ENCODE peak calls at places on chromosomes 13 and 19, in ten cellular contexts. K is esophagus squamous epithelium, U is upper lobe of right lung, P is progenitor cell of endocrine pancreas, Q is GM12865, X is fibroblast of lung, V is AG10803, N is endothelial cell, J is GM10248, L is glutamatergic neuron. S is an unnamed sample.

GRCh38 chr13:75938811-75939525 is 302.8 kb downstream of the LMO7 start:
- DNase-seq in K (no peak), U (no peak), P (no peak), Q (no peak), X (peak), V (no peak), N (no peak), J (no peak), L (no peak), S (no peak)

GRCh38 chr19:17779281-17779930 is 15.5 kb upstream of the B3GNT3 start:
- DNase-seq in K (no peak), U (no peak), P (no peak), Q (no peak), X (peak), V (peak), N (no peak), J (no peak), L (peak), S (no peak)

GRCh38 chr19:55441692-55442321 is 1.3 kb downstream of the SHISA7 start:
- DNase-seq in K (no peak), U (no peak), P (no peak), Q (no peak), X (no peak), V (no peak), N (no peak), J (no peak), L (no peak), S (no peak)

GRCh38 chr13:30719521-30719914 is 15.8 kb upstream of the ALOX5AP start:
- DNase-seq in K (no peak), U (no peak), P (no peak), Q (no peak), X (peak), V (no peak), N (no peak), J (no peak), L (no peak), S (no peak)

GRCh38 chr13:48843630-48844380 is 131.9 kb upstream of the FNDC3A start:
- DNase-seq in K (no peak), U (no peak), P (no peak), Q (no peak), X (no peak), V (no peak), N (no peak), J (no peak), L (no peak), S (no peak)

GRCh38 chr19:13262450-13262849 is 112.2 kb downstream of the IER2 start:
- DNase-seq in K (no peak), U (no peak), P (no peak), Q (peak), X (peak), V (peak), N (no peak), J (peak), L (no peak), S (no peak)

GRCh38 chr19:29551774-29552173 is 26.0 kb downstream of the VSTM2B start:
- DNase-seq in K (no peak), U (peak), P (no peak), Q (no peak), X (no peak), V (no peak), N (no peak), J (no peak), L (no peak), S (no peak)

GRCh38 chr19:6030214-6030507 is 52.2 kb upstream of the RANBP3 start:
- DNase-seq in K (no peak), U (no peak), P (no peak), Q (no peak), X (peak), V (peak), N (no peak), J (no peak), L (no peak), S (no peak)

GRCh38 chr13:108425056-108425455 is 155.5 kb downstream of the TNFSF13B start:
- DNase-seq in K (no peak), U (no peak), P (no peak), Q (no peak), X (peak), V (no peak), N (no peak), J (no peak), L (no peak), S (no peak)

GRCh38 chr19:41997121-41997850 is 3.3 kb upstream of the ATP1A3 start:
- DNase-seq in K (no peak), U (no peak), P (peak), Q (peak), X (peak), V (peak), N (peak), J (peak), L (peak), S (peak)

GRCh38 chr13:46321494-46322225 is 65.4 kb downstream of the RUBCNL start:
- DNase-seq in K (no peak), U (no peak), P (peak), Q (peak), X (peak), V (peak), N (peak), J (peak), L (peak), S (peak)

GRCh38 chr19:19436137-19436691 is 30.7 kb downstream of the GATAD2A start:
- DNase-seq in K (no peak), U (no peak), P (no peak), Q (no peak), X (no peak), V (no peak), N (no peak), J (no peak), L (peak), S (no peak)

GRCh38 chr13:30415430-30416030 is 6.8 kb upstream of the UBE2L5 start:
- DNase-seq in K (no peak), U (no peak), P (no peak), Q (peak), X (peak), V (peak), N (no peak), J (no peak), L (no peak), S (no peak)

GRCh38 chr13:28478127-28478526 is 16.8 kb downstream of the FLT1 start:
- DNase-seq in K (no peak), U (no peak), P (no peak), Q (no peak), X (peak), V (peak), N (no peak), J (no peak), L (no peak), S (no peak)

GRCh38 chr13:110265682-110266430 is 41.1 kb downstream of the COL4A1 start:
- DNase-seq in K (no peak), U (no peak), P (no peak), Q (no peak), X (peak), V (no peak), N (no peak), J (no peak), L (no peak), S (no peak)

GRCh38 chr13:103876571-103876970 is 810.4 kb upstream of the SLC10A2 start:
- DNase-seq in K (no peak), U (no peak), P (no peak), Q (no peak), X (peak), V (peak), N (no peak), J (no peak), L (no peak), S (no peak)

GRCh38 chr19:41909706-41910105 is 18.5 kb downstream of the ERFL start:
- DNase-seq in K (no peak), U (no peak), P (no peak), Q (no peak), X (no peak), V (no peak), N (no peak), J (no peak), L (no peak), S (no peak)

GRCh38 chr13:28346136-28346535 is 148.8 kb downstream of the FLT1 start:
- DNase-seq in K (no peak), U (no peak), P (no peak), Q (no peak), X (peak), V (peak), N (no peak), J (no peak), L (no peak), S (no peak)

GRCh38 chr13:113669871-113670341 is 2.9 kb downstream of the GRK1 start:
- DNase-seq in K (no peak), U (peak), P (no peak), Q (no peak), X (no peak), V (no peak), N (no peak), J (no peak), L (peak), S (peak)

GRCh38 chr19:56142087-56142787 is 1.1 kb downstream of the ZNF444 start:
- DNase-seq in K (no peak), U (peak), P (peak), Q (no peak), X (no peak), V (no peak), N (no peak), J (no peak), L (no peak), S (no peak)

GRCh38 chr13:42977219-42977659 is 14.8 kb downstream of the EPSTI1 start:
- DNase-seq in K (no peak), U (no peak), P (no peak), Q (peak), X (no peak), V (no peak), N (no peak), J (peak), L (no peak), S (no peak)
- TF ChIP-seq CTCF in K (no peak), U (no peak), P (no peak), Q (no peak), X (no peak), V (no peak), N (no peak), J (no peak), L (no peak), S (no peak)

GRCh38 chr13:52738719-52739467 is 727 bp downstream of the CNMD start:
- DNase-seq in K (no peak), U (peak), P (peak), Q (peak), X (no peak), V (no peak), N (peak), J (peak), L (peak), S (peak)
- TF ChIP-seq CTCF in K (no peak), U (peak), P (peak), Q (peak), X (peak), V (peak), N (peak), J (peak), L (peak), S (peak)

GRCh38 chr19:51339313-51339686 is 2.6 kb downstream of the VSIG10L start:
- DNase-seq in K (no peak), U (no peak), P (no peak), Q (no peak), X (no peak), V (no peak), N (no peak), J (no peak), L (no peak), S (no peak)

GRCh38 chr19:51339687-51340656 is 2.0 kb downstream of the VSIG10L start:
- DNase-seq in K (peak), U (peak), P (peak), Q (peak), X (peak), V (peak), N (peak), J (peak), L (peak), S (peak)

GRCh38 chr19:51337141-51337860 is 4.6 kb downstream of the VSIG10L start:
- DNase-seq in K (no peak), U (no peak), P (no peak), Q (no peak), X (no peak), V (no peak), N (no peak), J (no peak), L (no peak), S (no peak)

GRCh38 chr19:51337861-51338562 is 3.9 kb downstream of the VSIG10L start:
- DNase-seq in K (no peak), U (no peak), P (no peak), Q (no peak), X (no peak), V (no peak), N (no peak), J (no peak), L (no peak), S (no peak)

GRCh38 chr19:51338563-51339312 is 3.2 kb downstream of the VSIG10L start:
- DNase-seq in K (peak), U (peak), P (peak), Q (peak), X (peak), V (peak), N (peak), J (peak), L (peak), S (peak)
- TF ChIP-seq CTCF in K (peak), U (peak), P (peak), Q (peak), X (peak), V (peak), N (peak), J (peak), L (peak), S (peak)

DNA sequence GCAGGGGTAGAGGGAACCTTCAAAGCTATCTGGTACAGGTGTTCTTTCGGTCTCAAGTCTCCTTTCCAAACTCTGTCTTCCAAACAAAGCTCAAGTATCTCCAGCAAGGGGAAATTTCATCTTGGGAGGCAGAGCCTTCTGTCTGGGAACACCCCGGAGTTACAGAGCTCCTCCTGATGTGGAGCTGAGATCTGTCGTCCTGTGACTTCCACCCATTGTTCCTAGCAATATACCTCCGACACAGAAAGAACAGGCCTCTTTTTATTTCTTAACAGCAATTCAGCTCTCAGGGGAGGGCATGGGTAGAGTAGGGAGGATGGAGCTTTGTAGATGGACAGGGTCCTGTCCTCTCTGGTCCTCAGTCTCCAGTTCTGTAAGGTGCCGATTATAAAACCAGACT is 55.9 kb upstream of the ARGLU1 start:
- DNase-seq in K (no peak), U (no peak), P (no peak), Q (no peak), X (no peak), V (no peak), N (no peak), J (no peak), L (no peak), S (no peak)
- TF ChIP-seq CTCF in K (no peak), U (no peak), P (no peak), Q (no peak), X (no peak), V (no peak), N (no peak), J (no peak), L (no peak), S (no peak)